ENCODE peak calls at places on chromosomes 1 and 21, in seven cellular contexts. O is effector CD4-positive, alpha-beta T cell; T is lung; Y is brain pericyte; N is activated CD8-positive, alpha-beta memory T cell treated with anti-CD3 and anti-CD28 coated beads, Interleukin-2, amount 10 ng/mL, durations not matched to agents 7 days and 5 days; I is substantia nigra; U is AG09309. Z is an unnamed sample.

GRCh38 chr1:57637155-57637554 is 213.3 kb upstream of the DAB1 start:
- DNase-seq in O (no peak), T (no peak), Y (no peak), N (no peak), I (no peak), U (no peak), Z (no peak)

GRCh38 chr21:42214921-42215320 is 4.0 kb upstream of the ABCG1 start:
- DNase-seq in O (no peak), T (no peak), Y (no peak), N (no peak), I (no peak), U (no peak), Z (no peak)

GRCh38 chr1:19044975-19045831 is 88.7 kb upstream of the IFFO2 start:
- DNase-seq in O (no peak), T (no peak), Y (no peak), N (peak), I (peak), U (peak), Z (no peak)

GRCh38 chr1:205074513-205074912 is 9.7 kb downstream of the TMEM81 start:
- DNase-seq in O (no peak), T (no peak), Y (no peak), N (no peak), I (no peak), U (no peak), Z (no peak)

GRCh38 chr1:231322880-231323530 is 14.6 kb downstream of the EXOC8 start:
- DNase-seq in O (no peak), T (no peak), Y (no peak), N (no peak), I (no peak), U (no peak), Z (no peak)

GRCh38 chr1:110380667-110381283 is 10.1 kb downstream of the SLC16A4 start:
- DNase-seq in O (no peak), T (no peak), Y (peak), N (no peak), I (no peak), U (peak), Z (no peak)

GRCh38 chr1:114310771-114311251 is 157.1 kb upstream of the SYT6 start:
- DNase-seq in O (no peak), T (no peak), Y (no peak), N (no peak), I (no peak), U (peak), Z (no peak)

GRCh38 chr1:89274431-89274857 is 1.8 kb upstream of the GBP5 start:
- DNase-seq in O (no peak), T (no peak), Y (no peak), N (no peak), I (no peak), U (peak), Z (peak)

GRCh38 chr1:156922986-156923564 is 2.6 kb downstream of the LRRC71 start:
- DNase-seq in O (no peak), T (no peak), Y (no peak), N (no peak), I (no peak), U (no peak), Z (no peak)

GRCh38 chr1:228392111-228392936 is 14.3 kb downstream of the TRIM11 start:
- DNase-seq in O (no peak), T (no peak), Y (peak), N (no peak), I (no peak), U (no peak), Z (no peak)

GRCh38 chr1:218201004-218201403 is 84.1 kb upstream of the RRP15 start:
- DNase-seq in O (no peak), T (no peak), Y (no peak), N (no peak), I (no peak), U (no peak), Z (no peak)

GRCh38 chr1:59776960-59777852 is 37.5 kb upstream of the HOOK1 start:
- DNase-seq in O (no peak), T (no peak), Y (no peak), N (no peak), I (no peak), U (no peak), Z (no peak)

GRCh38 chr1:14486401-14487110 is 111.9 kb upstream of the KAZN start:
- DNase-seq in O (no peak), T (no peak), Y (no peak), N (no peak), I (no peak), U (peak), Z (no peak)

GRCh38 chr1:56644941-56645662 is at the start of gene PRKAA2:
- DNase-seq in O (no peak), T (peak), Y (no peak), N (no peak), I (no peak), U (no peak), Z (peak)

GRCh38 chr1:226644541-226645176 is 94.4 kb downstream of the ITPKB start:
- DNase-seq in O (no peak), T (no peak), Y (no peak), N (no peak), I (no peak), U (no peak), Z (no peak)

GRCh38 chr1:16116625-16117024 is 39.2 kb downstream of the EPHA2 start:
- DNase-seq in O (no peak), T (no peak), Y (no peak), N (no peak), I (no peak), U (no peak), Z (no peak)

GRCh38 chr1:153662269-153662668 is 3.8 kb downstream of the SNAPIN start:
- DNase-seq in O (no peak), T (no peak), Y (no peak), N (no peak), I (no peak), U (no peak), Z (no peak)

GRCh38 chr1:31155216-31155806 is 84.4 kb downstream of the NKAIN1 start:
- DNase-seq in O (peak), T (peak), Y (no peak), N (peak), I (no peak), U (no peak), Z (peak)

GRCh38 chr1:22607154-22607553 is 29.3 kb upstream of the C1QA start:
- DNase-seq in O (no peak), T (no peak), Y (no peak), N (no peak), I (no peak), U (no peak), Z (no peak)

GRCh38 chr1:167904641-167905040 is 9.3 kb downstream of the ADCY10 start:
- DNase-seq in O (no peak), T (no peak), Y (peak), N (no peak), I (no peak), U (no peak), Z (no peak)

GRCh38 chr1:8013800-8014199 is 12.3 kb downstream of the ERRFI1 start:
- DNase-seq in O (no peak), T (no peak), Y (no peak), N (no peak), I (no peak), U (no peak), Z (no peak)

GRCh38 chr1:58592521-58593134 is 15.6 kb upstream of the TACSTD2 start:
- DNase-seq in O (no peak), T (peak), Y (no peak), N (no peak), I (no peak), U (peak), Z (peak)

GRCh38 chr1:243253211-243253926 is 1.7 kb downstream of the CEP170 start:
- DNase-seq in O (no peak), T (no peak), Y (no peak), N (no peak), I (no peak), U (no peak), Z (no peak)

GRCh38 chr1:5513891-5514515 is 478.2 kb downstream of the NPHP4 start:
- DNase-seq in O (no peak), T (peak), Y (no peak), N (no peak), I (no peak), U (no peak), Z (no peak)

GRCh38 chr1:172764378-172764777 is 105.5 kb downstream of the FASLG start:
- DNase-seq in O (no peak), T (no peak), Y (no peak), N (no peak), I (no peak), U (no peak), Z (no peak)